ENCODE peak calls at places on chromosomes 16 and 17, in seven cellular contexts. B is GM23338; C is right cardiac atrium; W is IMR-90; R is activated CD8-positive, alpha-beta T cell treated with anti-CD3 and anti-CD28 coated beads for 36 hours; K is HCT116; N is stimulated activated naive CD8-positive, alpha-beta T cell treated with anti-CD3 and anti-CD28 coated beads, Interleukin-15, amount 100 ng/mL, for 72 hours. I is an unnamed sample.

GRCh38 chr17:45320931-45321461 is 4.2 kb upstream of the MAP3K14 start:
- ATAC-seq in C (no peak), R (no peak), K (peak), N (no peak), B (no peak), W (peak), I (peak)

GRCh38 chr17:9044796-9045470 is 23.6 kb downstream of the NTN1 start:
- ATAC-seq in R (no peak), N (no peak), K (no peak), W (no peak), C (no peak), B (no peak), I (no peak)

GRCh38 chr16:55435387-55435786 is 43.6 kb upstream of the MMP2 start:
- ATAC-seq in R (no peak), N (no peak), C (no peak), W (no peak), B (no peak), K (no peak), I (no peak)

GRCh38 chr17:49741009-49741691 is 22.8 kb downstream of the FAM117A start:
- ATAC-seq in W (peak), C (peak), R (no peak), K (no peak), B (no peak), N (no peak), I (peak)

GRCh38 chr17:61418433-61418832 is 18.8 kb downstream of the TBX2 start:
- ATAC-seq in C (no peak), W (no peak), R (no peak), B (no peak), K (no peak), N (no peak), I (no peak)

GRCh38 chr17:21389352-21389751 is 13.2 kb downstream of the KCNJ12 start:
- ATAC-seq in N (peak), K (no peak), R (peak), C (no peak), W (no peak), B (no peak), I (no peak)

GRCh38 chr17:79603771-79604170 is 7.1 kb downstream of the RBFOX3 start:
- ATAC-seq in N (no peak), W (no peak), B (no peak), R (no peak), K (no peak), C (no peak), I (no peak)

GRCh38 chr16:82699711-82700495 is 73.1 kb downstream of the CDH13 start:
- ATAC-seq in K (no peak), C (peak), R (no peak), N (no peak), W (peak), B (no peak), I (no peak)

GRCh38 chr17:70040336-70040735 is 34.7 kb upstream of the KCNJ16 start:
- ATAC-seq in W (no peak), B (no peak), C (peak), K (no peak), R (no peak), N (no peak), I (peak)

GRCh38 chr16:50335198-50335958 is 33.4 kb downstream of the BRD7 start:
- ATAC-seq in K (no peak), W (peak), R (peak), B (no peak), N (peak), C (no peak), I (peak)

GRCh38 chr17:38749222-38750043 is 1.3 kb upstream of the PCGF2 start:
- ATAC-seq in W (peak), C (peak), R (no peak), N (no peak), B (peak), K (peak), I (no peak)

GRCh38 chr17:68950725-68951124 is 4.5 kb downstream of the ABCA8 start:
- ATAC-seq in N (no peak), K (no peak), W (no peak), R (no peak), C (peak), B (no peak), I (no peak)

GRCh38 chr17:5832886-5833285 is 237.3 kb upstream of the WSCD1 start:
- ATAC-seq in R (no peak), B (peak), K (peak), C (no peak), W (peak), N (no peak), I (peak)

GRCh38 chr17:74480290-74480689 is 13.9 kb downstream of the CD300A start:
- ATAC-seq in C (no peak), K (peak), R (no peak), B (no peak), N (no peak), W (no peak), I (no peak)

GRCh38 chr16:83963277-83964119 is 4.5 kb upstream of the NECAB2 start:
- ATAC-seq in W (no peak), N (no peak), B (no peak), R (no peak), C (no peak), K (no peak), I (no peak)

GRCh38 chr17:76191891-76192290 is 48.4 kb downstream of the RNF157 start:
- ATAC-seq in R (peak), N (peak), W (no peak), C (no peak), B (no peak), K (no peak), I (peak)

GRCh38 chr17:36550491-36551417 is 6.0 kb downstream of the GGNBP2 start:
- ATAC-seq in R (peak), N (peak), C (no peak), K (no peak), W (no peak), B (no peak), I (peak)

GRCh38 chr17:37213927-37214326 is 161.9 kb upstream of the C17orf78 start:
- ATAC-seq in W (no peak), B (peak), C (no peak), K (no peak), R (no peak), N (no peak), I (no peak)

GRCh38 chr17:13372432-13372831 is 229.3 kb downstream of the HS3ST3A1 start:
- ATAC-seq in N (no peak), R (no peak), B (no peak), C (peak), K (no peak), W (no peak), I (no peak)